ENCODE peak calls at places on chromosome 3, in four cellular contexts. J, Y, I and P are unnamed samples. For H3K36me3 and H3K27me3, the result is how much of the 10 kb centered on the place peaks cover.

GRCh38 chr3:141996437-141996836 is 120.0 kb downstream of the ATP1B3 start:
- DNase-seq in J (no peak), Y (no peak), I (no peak), P (no peak)

GRCh38 chr3:127004641-127005397 is 21.9 kb downstream of the PLXNA1 start:
- DNase-seq in J (no peak), Y (no peak), I (no peak), P (no peak)

GRCh38 chr3:16515885-16516420 is 2.5 kb upstream of the RFTN1 start:
- DNase-seq in J (no peak), Y (no peak), I (no peak), P (no peak)

GRCh38 chr3:64716110-64716509 is 28.3 kb upstream of the ADAMTS9 start:
- DNase-seq in J (no peak), Y (no peak), I (no peak), P (no peak)

GRCh38 chr3:128489860-128490649 is 2.9 kb downstream of the GATA2 start:
- DNase-seq in J (no peak), Y (no peak), I (no peak), P (peak)

GRCh38 chr3:42421818-42422796 is 11.7 kb upstream of the LYZL4 start:
- DNase-seq in J (no peak), Y (no peak), I (no peak), P (no peak)

GRCh38 chr3:173089283-173089682 is 51.8 kb downstream of the SPATA16 start:
- DNase-seq in J (no peak), Y (no peak), I (no peak), P (no peak)

GRCh38 chr3:126451511-126451910 is 24.2 kb downstream of the ZXDC start:
- DNase-seq in J (no peak), Y (no peak), I (peak), P (no peak)

GRCh38 chr3:29291262-29291981 is 10.6 kb downstream of the RBMS3 start:
- DNase-seq in J (no peak), Y (no peak), I (no peak), P (no peak)

GRCh38 chr3:68033850-68034249 is 379.4 kb upstream of the SUCLG2 start:
- DNase-seq in J (no peak), Y (no peak), I (no peak), P (no peak)

DNA sequence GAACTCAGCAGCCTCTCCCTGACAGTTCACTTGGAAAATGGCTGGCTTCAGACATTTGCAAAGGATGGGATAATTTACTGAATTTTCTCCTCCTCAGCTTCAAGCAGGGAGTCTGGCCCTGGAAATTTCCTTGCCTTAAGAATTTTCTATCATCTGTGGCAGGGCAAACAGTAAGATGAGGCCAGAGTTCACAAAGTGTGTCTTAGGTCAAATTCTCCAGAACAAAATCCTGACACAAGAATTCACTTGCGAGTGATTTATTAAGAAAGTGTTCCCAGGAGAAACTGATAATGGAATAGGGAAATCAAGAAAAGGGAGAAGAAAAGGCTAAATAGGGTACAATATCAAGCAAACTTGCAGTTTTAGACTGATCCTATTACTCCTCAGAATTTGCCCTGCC is 55.3 kb downstream of the SNTN start:
- DNase-seq in J (no peak), Y (no peak), I (no peak), P (no peak)
- H3K4me3 ChIP-seq in J (no peak), Y (no peak), I (no peak), P (no peak)

GRCh38 chr3:51696954-51697353 is 9.9 kb upstream of the GRM2 start:
- DNase-seq in J (no peak), Y (no peak), I (no peak), P (no peak)

GRCh38 chr3:51702156-51702555 is 4.7 kb upstream of the GRM2 start:
- DNase-seq in J (no peak), Y (no peak), I (no peak), P (no peak)

GRCh38 chr3:51703026-51703775 is 3.7 kb upstream of the GRM2 start:
- DNase-seq in J (peak), Y (no peak), I (no peak), P (no peak)

GRCh38 chr3:51700403-51700802 is 6.5 kb upstream of the GRM2 start:
- DNase-seq in J (no peak), Y (no peak), I (no peak), P (no peak)

GRCh38 chr3:51698209-51698608 is 8.7 kb upstream of the GRM2 start:
- DNase-seq in J (no peak), Y (no peak), I (no peak), P (no peak)
- H3K36me3 ChIP-seq in J (half or more), Y (under half), I (under half), P (under half)

GRCh38 chr3:10506696-10507095 is 1.3 kb upstream of the ATP2B2 start:
- DNase-seq in J (no peak), Y (no peak), I (no peak), P (no peak)
- H3K27me3 ChIP-seq in J (under half), Y (under half), I (under half), P (under half)

GRCh38 chr3:152198655-152199054 is 70.1 kb upstream of the MBNL1 start:
- DNase-seq in J (no peak), Y (no peak), I (no peak), P (no peak)

GRCh38 chr3:152197937-152198336 is 70.8 kb upstream of the MBNL1 start:
- DNase-seq in J (no peak), Y (no peak), I (no peak), P (no peak)

GRCh38 chr3:152197451-152197850 is 71.3 kb upstream of the MBNL1 start:
- DNase-seq in J (no peak), Y (no peak), I (no peak), P (no peak)

GRCh38 chr3:152195206-152195605 is 73.5 kb upstream of the MBNL1 start:
- DNase-seq in J (no peak), Y (no peak), I (no peak), P (no peak)

DNA sequence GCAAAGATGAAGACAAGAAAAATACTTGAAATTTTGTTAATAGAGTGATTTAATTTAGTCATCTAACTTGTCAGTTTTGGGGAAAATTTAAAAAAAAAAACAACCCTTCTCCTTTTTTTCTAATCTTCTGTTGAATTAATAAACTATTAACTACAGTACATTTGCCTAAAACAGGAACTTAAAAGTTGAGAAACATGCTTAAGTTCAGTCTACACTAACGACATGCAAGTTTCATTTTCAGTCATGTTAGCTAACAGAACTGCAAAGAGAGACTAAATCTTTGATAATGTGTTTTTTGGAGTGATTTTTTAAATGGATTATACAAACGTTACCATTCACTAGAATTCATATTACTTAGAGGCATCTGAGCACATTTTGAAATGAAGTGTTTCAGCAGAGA is 71.9 kb upstream of the MBNL1 start:
- DNase-seq in J (no peak), Y (no peak), I (no peak), P (no peak)
- H3K4me3 ChIP-seq in J (peak), Y (no peak), I (peak), P (peak)

DNA sequence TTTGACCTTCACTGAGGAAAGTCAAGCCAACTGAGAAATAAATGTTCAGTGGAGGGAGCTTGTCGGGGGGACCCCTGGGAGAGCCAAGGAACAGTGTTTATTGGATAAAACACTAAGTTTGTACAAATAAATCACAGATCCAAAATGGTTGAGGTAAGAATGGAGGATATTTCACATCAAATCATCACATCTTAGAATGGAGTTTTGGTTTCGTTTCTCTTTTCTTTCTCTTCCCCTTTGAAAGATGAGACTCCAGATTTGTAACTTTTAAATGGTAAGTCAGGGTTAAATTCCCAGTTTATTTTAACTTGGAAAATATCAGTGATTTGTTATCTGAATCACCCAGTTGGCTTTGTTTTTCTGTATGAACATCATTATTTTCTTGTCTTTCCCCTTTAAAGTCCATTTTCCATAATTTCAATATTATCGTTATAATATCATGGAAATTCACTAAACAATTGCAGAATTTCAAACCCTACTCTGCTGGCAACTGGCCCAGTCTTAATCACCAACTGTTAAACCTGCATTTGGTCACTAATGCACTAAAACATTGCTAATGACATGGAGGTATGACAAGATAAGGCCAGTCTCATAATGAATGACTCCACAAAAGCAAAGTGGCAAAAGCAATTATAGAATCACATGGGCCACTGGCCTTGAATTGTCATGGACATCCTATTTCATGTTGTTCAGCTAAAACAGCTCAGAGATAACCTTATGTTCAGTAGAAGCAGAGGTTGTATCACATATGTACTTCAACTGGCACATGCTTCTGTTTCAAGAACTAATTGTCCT is 295.1 kb downstream of the SHOX2 start:
- DNase-seq in J (no peak), Y (no peak), I (no peak), P (no peak)
- H3K36me3 ChIP-seq in J (under half), Y (under half), I (under half), P (under half)

DNA sequence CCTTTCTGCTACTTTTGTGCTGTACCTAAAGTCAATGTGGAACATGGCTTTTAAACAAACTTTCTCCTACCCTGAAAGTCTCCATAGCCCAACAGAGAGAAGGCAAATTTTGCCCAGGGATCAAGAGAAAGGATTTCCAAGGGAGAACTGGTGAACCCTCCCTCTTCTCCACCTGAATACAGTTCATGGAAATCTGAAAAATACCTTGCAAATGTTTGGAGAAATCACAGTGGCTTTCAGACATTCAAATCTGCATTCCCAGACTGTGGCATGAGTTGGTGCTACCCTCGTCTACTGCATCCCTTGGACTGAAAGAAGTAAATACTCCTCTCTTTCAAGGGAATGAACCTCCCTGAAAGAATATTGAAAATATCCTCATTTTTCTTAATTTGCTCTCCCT is 38.7 kb downstream of the ZIC4 start:
- DNase-seq in J (no peak), Y (no peak), I (no peak), P (no peak)
- H3K27me3 ChIP-seq in J (under half), Y (half or more), I (under half), P (under half)

DNA sequence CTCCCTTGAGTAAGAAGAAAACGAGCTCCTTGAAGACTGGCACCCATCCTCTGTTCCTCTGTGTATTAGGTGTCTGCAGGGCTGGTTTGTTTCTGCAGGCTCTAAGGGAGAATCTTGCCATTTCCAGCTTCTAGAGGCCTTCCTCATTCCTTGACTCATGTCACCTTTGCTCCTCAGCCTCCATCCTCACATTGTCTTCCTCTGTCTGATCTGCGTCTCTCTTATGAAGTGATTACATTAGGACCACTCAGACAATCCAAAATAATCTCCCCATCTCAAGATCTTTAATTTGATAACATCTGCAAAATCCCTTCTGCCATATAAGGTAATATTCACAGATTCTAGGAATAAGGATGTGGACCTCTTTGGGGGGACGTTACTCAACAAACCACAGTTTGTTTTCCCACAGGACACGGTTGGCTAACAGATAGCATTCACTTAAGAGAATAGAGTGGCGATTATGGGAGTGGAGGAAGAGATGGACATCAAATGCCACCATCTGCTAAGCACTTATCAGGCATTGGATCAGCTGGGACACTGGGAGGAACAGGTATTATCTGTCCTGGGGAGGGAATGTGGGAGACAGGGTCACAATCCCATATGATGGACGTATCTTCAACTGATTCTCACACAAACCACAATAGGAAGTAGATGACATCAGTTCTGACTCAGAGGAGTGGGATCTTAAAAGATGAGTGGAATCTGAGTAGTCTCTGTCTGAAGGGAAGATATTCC is 17.2 kb downstream of the ARHGAP31 start:
- DNase-seq in J (no peak), Y (no peak), I (no peak), P (no peak)
- H3K4me3 ChIP-seq in J (no peak), Y (no peak), I (no peak), P (no peak)

GRCh38 chr3:57154470-57154869 is 10.7 kb downstream of the IL17RD start:
- DNase-seq in J (no peak), Y (no peak), I (no peak), P (no peak)
- H3K36me3 ChIP-seq in J (under half), Y (under half), I (under half), P (under half)

DNA sequence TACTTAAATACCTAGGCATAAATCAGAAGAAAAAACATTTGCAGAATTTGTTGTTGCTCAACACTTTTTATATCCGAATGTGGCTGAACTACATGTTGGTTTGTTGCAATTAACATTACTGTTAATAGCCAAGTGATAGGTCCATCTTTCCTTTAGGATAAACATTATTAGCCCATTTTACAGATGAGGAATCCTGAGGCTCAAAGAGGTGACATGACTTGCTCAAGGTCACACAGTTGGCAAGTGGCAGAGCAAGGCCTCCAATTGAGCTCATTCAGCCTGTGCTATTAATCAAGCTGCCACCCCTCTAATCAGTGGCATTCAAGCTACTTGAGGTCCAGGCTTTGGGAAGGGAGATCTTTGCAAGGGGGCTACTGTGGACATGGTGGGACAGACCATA is 125.8 kb upstream of the ATP2B2 start:
- DNase-seq in J (no peak), Y (no peak), I (no peak), P (no peak)
- H3K27me3 ChIP-seq in J (under half), Y (under half), I (under half), P (under half)